ENCODE peak calls at places on chromosomes 7 and 10, in nine cellular contexts. One of them, this sample, is unnamed.

GRCh38 chr7:45921381-45921698 is 268 bp upstream of the IGFBP3 start:
- DNase-seq in stimulated activated CD4-positive, alpha-beta T cell treated with anti-CD3 and anti-CD28 coated beads, Interleukin-15, amount 100 ng/mL, for 24 hours: no peak
- DNase-seq in HCT116: no peak
- DNase-seq in COLO829: no peak
- DNase-seq in activated T-helper 1 cell treated with Interleukin-2 at 50 U/mL for 16 hours: no peak
- DNase-seq in mucosa of descending colon: no peak
- DNase-seq in hippocampal formation: no peak
- DNase-seq in dorsolateral prefrontal cortex: no peak
- DNase-seq in endothelial cell: no peak
- DNase-seq in this sample: no peak

GRCh38 chr10:93505075-93505474 is 8.7 kb downstream of the CEP55 start:
- DNase-seq in activated T-helper 1 cell treated with Interleukin-2 at 50 U/mL for 16 hours: no peak
- DNase-seq in dorsolateral prefrontal cortex: no peak
- DNase-seq in endothelial cell: no peak
- DNase-seq in mucosa of descending colon: no peak
- DNase-seq in HCT116: no peak
- DNase-seq in stimulated activated CD4-positive, alpha-beta T cell treated with anti-CD3 and anti-CD28 coated beads, Interleukin-15, amount 100 ng/mL, for 24 hours: no peak
- DNase-seq in hippocampal formation: no peak
- DNase-seq in COLO829: no peak
- DNase-seq in this sample: no peak

GRCh38 chr10:101014230-101014884 is 14.7 kb downstream of the LZTS2 start:
- DNase-seq in endothelial cell: peak; percentile 90
- DNase-seq in stimulated activated CD4-positive, alpha-beta T cell treated with anti-CD3 and anti-CD28 coated beads, Interleukin-15, amount 100 ng/mL, for 24 hours: peak; percentile 85
- DNase-seq in COLO829: no peak
- DNase-seq in hippocampal formation: peak; percentile 58
- DNase-seq in activated T-helper 1 cell treated with Interleukin-2 at 50 U/mL for 16 hours: peak; percentile 45
- DNase-seq in mucosa of descending colon: peak; percentile 91
- DNase-seq in dorsolateral prefrontal cortex: peak; percentile 87
- DNase-seq in HCT116: no peak
- DNase-seq in this sample: peak; percentile 89

GRCh38 chr7:80277434-80278427 is 143.1 kb downstream of the GNAI1 start:
- DNase-seq in hippocampal formation: no peak
- DNase-seq in mucosa of descending colon: no peak
- DNase-seq in COLO829: peak; percentile 36
- DNase-seq in HCT116: peak; percentile 92
- DNase-seq in stimulated activated CD4-positive, alpha-beta T cell treated with anti-CD3 and anti-CD28 coated beads, Interleukin-15, amount 100 ng/mL, for 24 hours: no peak
- DNase-seq in dorsolateral prefrontal cortex: no peak
- DNase-seq in endothelial cell: no peak
- DNase-seq in activated T-helper 1 cell treated with Interleukin-2 at 50 U/mL for 16 hours: no peak
- DNase-seq in this sample: no peak

GRCh38 chr7:46714904-46715303 is 793.8 kb upstream of the IGFBP3 start:
- DNase-seq in dorsolateral prefrontal cortex: no peak
- DNase-seq in activated T-helper 1 cell treated with Interleukin-2 at 50 U/mL for 16 hours: no peak
- DNase-seq in hippocampal formation: no peak
- DNase-seq in HCT116: no peak
- DNase-seq in mucosa of descending colon: no peak
- DNase-seq in stimulated activated CD4-positive, alpha-beta T cell treated with anti-CD3 and anti-CD28 coated beads, Interleukin-15, amount 100 ng/mL, for 24 hours: no peak
- DNase-seq in COLO829: no peak
- DNase-seq in endothelial cell: no peak
- DNase-seq in this sample: no peak

GRCh38 chr7:3892167-3892566 is 591.1 kb downstream of the SDK1 start:
- DNase-seq in endothelial cell: no peak
- DNase-seq in activated T-helper 1 cell treated with Interleukin-2 at 50 U/mL for 16 hours: no peak
- DNase-seq in dorsolateral prefrontal cortex: no peak
- DNase-seq in HCT116: no peak
- DNase-seq in hippocampal formation: no peak
- DNase-seq in COLO829: no peak
- DNase-seq in mucosa of descending colon: no peak
- DNase-seq in stimulated activated CD4-positive, alpha-beta T cell treated with anti-CD3 and anti-CD28 coated beads, Interleukin-15, amount 100 ng/mL, for 24 hours: no peak
- DNase-seq in this sample: no peak

GRCh38 chr7:131108212-131108980 is 219.3 kb upstream of the MKLN1 start:
- DNase-seq in HCT116: no peak
- DNase-seq in dorsolateral prefrontal cortex: no peak
- DNase-seq in mucosa of descending colon: peak; percentile 69
- DNase-seq in COLO829: no peak
- DNase-seq in endothelial cell: no peak
- DNase-seq in hippocampal formation: peak; percentile 80
- DNase-seq in activated T-helper 1 cell treated with Interleukin-2 at 50 U/mL for 16 hours: peak; percentile 13
- DNase-seq in stimulated activated CD4-positive, alpha-beta T cell treated with anti-CD3 and anti-CD28 coated beads, Interleukin-15, amount 100 ng/mL, for 24 hours: no peak
- DNase-seq in this sample: no peak

GRCh38 chr10:88114368-88114767 is 250.9 kb downstream of the PTEN start:
- DNase-seq in activated T-helper 1 cell treated with Interleukin-2 at 50 U/mL for 16 hours: no peak
- DNase-seq in COLO829: peak; percentile 28
- DNase-seq in dorsolateral prefrontal cortex: no peak
- DNase-seq in HCT116: peak; percentile 35
- DNase-seq in mucosa of descending colon: peak; percentile 42
- DNase-seq in stimulated activated CD4-positive, alpha-beta T cell treated with anti-CD3 and anti-CD28 coated beads, Interleukin-15, amount 100 ng/mL, for 24 hours: peak; percentile 37
- DNase-seq in endothelial cell: peak; percentile 26
- DNase-seq in hippocampal formation: no peak
- DNase-seq in this sample: no peak

GRCh38 chr7:55774327-55775050 is 88.1 kb downstream of the SEPTIN14 start:
- DNase-seq in hippocampal formation: peak; percentile 9
- DNase-seq in dorsolateral prefrontal cortex: peak; percentile 38
- DNase-seq in COLO829: peak; percentile 60
- DNase-seq in endothelial cell: no peak
- DNase-seq in stimulated activated CD4-positive, alpha-beta T cell treated with anti-CD3 and anti-CD28 coated beads, Interleukin-15, amount 100 ng/mL, for 24 hours: no peak
- DNase-seq in mucosa of descending colon: no peak
- DNase-seq in HCT116: no peak
- DNase-seq in activated T-helper 1 cell treated with Interleukin-2 at 50 U/mL for 16 hours: no peak
- DNase-seq in this sample: no peak

GRCh38 chr7:157020514-157021070 is 10.1 kb upstream of the MNX1 start:
- DNase-seq in hippocampal formation: no peak
- DNase-seq in dorsolateral prefrontal cortex: no peak
- DNase-seq in COLO829: no peak
- DNase-seq in mucosa of descending colon: no peak
- DNase-seq in stimulated activated CD4-positive, alpha-beta T cell treated with anti-CD3 and anti-CD28 coated beads, Interleukin-15, amount 100 ng/mL, for 24 hours: no peak
- DNase-seq in activated T-helper 1 cell treated with Interleukin-2 at 50 U/mL for 16 hours: no peak
- DNase-seq in HCT116: no peak
- DNase-seq in endothelial cell: no peak
- DNase-seq in this sample: peak; percentile 8

GRCh38 chr10:51137741-51138529 is 63.6 kb downstream of the PRKG1 start:
- DNase-seq in COLO829: peak; percentile 11
- DNase-seq in mucosa of descending colon: no peak
- DNase-seq in HCT116: no peak
- DNase-seq in dorsolateral prefrontal cortex: no peak
- DNase-seq in endothelial cell: no peak
- DNase-seq in stimulated activated CD4-positive, alpha-beta T cell treated with anti-CD3 and anti-CD28 coated beads, Interleukin-15, amount 100 ng/mL, for 24 hours: no peak
- DNase-seq in hippocampal formation: no peak
- DNase-seq in activated T-helper 1 cell treated with Interleukin-2 at 50 U/mL for 16 hours: no peak
- DNase-seq in this sample: no peak

GRCh38 chr7:158958618-158959017 is 102.3 kb downstream of the DYNC2I1 start:
- DNase-seq in hippocampal formation: no peak
- DNase-seq in mucosa of descending colon: no peak
- DNase-seq in HCT116: no peak
- DNase-seq in activated T-helper 1 cell treated with Interleukin-2 at 50 U/mL for 16 hours: no peak
- DNase-seq in dorsolateral prefrontal cortex: no peak
- DNase-seq in endothelial cell: no peak
- DNase-seq in stimulated activated CD4-positive, alpha-beta T cell treated with anti-CD3 and anti-CD28 coated beads, Interleukin-15, amount 100 ng/mL, for 24 hours: no peak
- DNase-seq in COLO829: no peak
- DNase-seq in this sample: no peak

GRCh38 chr7:155590215-155591023 is 44.1 kb upstream of the CNPY1 start:
- DNase-seq in stimulated activated CD4-positive, alpha-beta T cell treated with anti-CD3 and anti-CD28 coated beads, Interleukin-15, amount 100 ng/mL, for 24 hours: no peak
- DNase-seq in COLO829: no peak
- DNase-seq in activated T-helper 1 cell treated with Interleukin-2 at 50 U/mL for 16 hours: no peak
- DNase-seq in mucosa of descending colon: no peak
- DNase-seq in dorsolateral prefrontal cortex: peak; percentile 79
- DNase-seq in hippocampal formation: no peak
- DNase-seq in HCT116: no peak
- DNase-seq in endothelial cell: no peak
- DNase-seq in this sample: no peak

GRCh38 chr10:99784025-99784730 is 1.7 kb downstream of the ABCC2 start:
- DNase-seq in HCT116: no peak
- DNase-seq in stimulated activated CD4-positive, alpha-beta T cell treated with anti-CD3 and anti-CD28 coated beads, Interleukin-15, amount 100 ng/mL, for 24 hours: no peak
- DNase-seq in COLO829: no peak
- DNase-seq in endothelial cell: no peak
- DNase-seq in mucosa of descending colon: no peak
- DNase-seq in dorsolateral prefrontal cortex: no peak
- DNase-seq in activated T-helper 1 cell treated with Interleukin-2 at 50 U/mL for 16 hours: no peak
- DNase-seq in hippocampal formation: no peak
- DNase-seq in this sample: no peak

GRCh38 chr10:26438534-26439269 is 561 bp downstream of the APBB1IP start:
- DNase-seq in dorsolateral prefrontal cortex: no peak
- DNase-seq in HCT116: no peak
- DNase-seq in COLO829: no peak
- DNase-seq in stimulated activated CD4-positive, alpha-beta T cell treated with anti-CD3 and anti-CD28 coated beads, Interleukin-15, amount 100 ng/mL, for 24 hours: peak; percentile 84
- DNase-seq in activated T-helper 1 cell treated with Interleukin-2 at 50 U/mL for 16 hours: peak; percentile 60
- DNase-seq in endothelial cell: peak; percentile 10
- DNase-seq in mucosa of descending colon: peak; percentile 64
- DNase-seq in hippocampal formation: no peak
- DNase-seq in this sample: peak; percentile 81

GRCh38 chr10:102595293-102595692 is 49.0 kb upstream of the TRIM8 start:
- DNase-seq in HCT116: no peak
- DNase-seq in mucosa of descending colon: no peak
- DNase-seq in stimulated activated CD4-positive, alpha-beta T cell treated with anti-CD3 and anti-CD28 coated beads, Interleukin-15, amount 100 ng/mL, for 24 hours: no peak
- DNase-seq in hippocampal formation: no peak
- DNase-seq in endothelial cell: no peak
- DNase-seq in dorsolateral prefrontal cortex: no peak
- DNase-seq in COLO829: no peak
- DNase-seq in activated T-helper 1 cell treated with Interleukin-2 at 50 U/mL for 16 hours: no peak
- DNase-seq in this sample: no peak

GRCh38 chr7:42794673-42795072 is 117.2 kb downstream of the C7orf25 start:
- DNase-seq in mucosa of descending colon: no peak
- DNase-seq in activated T-helper 1 cell treated with Interleukin-2 at 50 U/mL for 16 hours: no peak
- DNase-seq in COLO829: no peak
- DNase-seq in HCT116: no peak
- DNase-seq in hippocampal formation: no peak
- DNase-seq in stimulated activated CD4-positive, alpha-beta T cell treated with anti-CD3 and anti-CD28 coated beads, Interleukin-15, amount 100 ng/mL, for 24 hours: no peak
- DNase-seq in dorsolateral prefrontal cortex: no peak
- DNase-seq in endothelial cell: no peak
- DNase-seq in this sample: no peak

GRCh38 chr10:120283093-120283492 is 173.9 kb upstream of the PLPP4 start:
- DNase-seq in stimulated activated CD4-positive, alpha-beta T cell treated with anti-CD3 and anti-CD28 coated beads, Interleukin-15, amount 100 ng/mL, for 24 hours: no peak
- DNase-seq in COLO829: no peak
- DNase-seq in hippocampal formation: no peak
- DNase-seq in dorsolateral prefrontal cortex: no peak
- DNase-seq in HCT116: no peak
- DNase-seq in endothelial cell: no peak
- DNase-seq in activated T-helper 1 cell treated with Interleukin-2 at 50 U/mL for 16 hours: no peak
- DNase-seq in mucosa of descending colon: no peak
- DNase-seq in this sample: no peak

GRCh38 chr10:82759050-82759449 is 884.1 kb downstream of the NRG3 start:
- DNase-seq in dorsolateral prefrontal cortex: no peak
- DNase-seq in hippocampal formation: no peak
- DNase-seq in stimulated activated CD4-positive, alpha-beta T cell treated with anti-CD3 and anti-CD28 coated beads, Interleukin-15, amount 100 ng/mL, for 24 hours: no peak
- DNase-seq in COLO829: no peak
- DNase-seq in endothelial cell: no peak
- DNase-seq in activated T-helper 1 cell treated with Interleukin-2 at 50 U/mL for 16 hours: no peak
- DNase-seq in HCT116: no peak
- DNase-seq in mucosa of descending colon: no peak
- DNase-seq in this sample: no peak

GRCh38 chr10:114024876-114025609 is 18.6 kb upstream of the ADRB1 start:
- DNase-seq in stimulated activated CD4-positive, alpha-beta T cell treated with anti-CD3 and anti-CD28 coated beads, Interleukin-15, amount 100 ng/mL, for 24 hours: no peak
- DNase-seq in HCT116: no peak
- DNase-seq in dorsolateral prefrontal cortex: no peak
- DNase-seq in mucosa of descending colon: no peak
- DNase-seq in hippocampal formation: no peak
- DNase-seq in activated T-helper 1 cell treated with Interleukin-2 at 50 U/mL for 16 hours: no peak
- DNase-seq in endothelial cell: no peak
- DNase-seq in COLO829: peak; percentile 4
- DNase-seq in this sample: no peak

GRCh38 chr7:136890379-136890778 is 21.9 kb downstream of the CHRM2 start:
- DNase-seq in endothelial cell: no peak
- DNase-seq in HCT116: no peak
- DNase-seq in activated T-helper 1 cell treated with Interleukin-2 at 50 U/mL for 16 hours: no peak
- DNase-seq in COLO829: no peak
- DNase-seq in mucosa of descending colon: no peak
- DNase-seq in stimulated activated CD4-positive, alpha-beta T cell treated with anti-CD3 and anti-CD28 coated beads, Interleukin-15, amount 100 ng/mL, for 24 hours: no peak
- DNase-seq in dorsolateral prefrontal cortex: no peak
- DNase-seq in hippocampal formation: no peak
- DNase-seq in this sample: no peak

GRCh38 chr7:156459582-156459981 is 181.0 kb upstream of the RNF32 start:
- DNase-seq in HCT116: no peak
- DNase-seq in activated T-helper 1 cell treated with Interleukin-2 at 50 U/mL for 16 hours: no peak
- DNase-seq in hippocampal formation: no peak
- DNase-seq in COLO829: no peak
- DNase-seq in stimulated activated CD4-positive, alpha-beta T cell treated with anti-CD3 and anti-CD28 coated beads, Interleukin-15, amount 100 ng/mL, for 24 hours: no peak
- DNase-seq in dorsolateral prefrontal cortex: no peak
- DNase-seq in mucosa of descending colon: no peak
- DNase-seq in endothelial cell: no peak
- DNase-seq in this sample: no peak

GRCh38 chr7:131021902-131022301 is 287.9 kb upstream of the KLF14 start:
- DNase-seq in mucosa of descending colon: no peak
- DNase-seq in COLO829: no peak
- DNase-seq in activated T-helper 1 cell treated with Interleukin-2 at 50 U/mL for 16 hours: no peak
- DNase-seq in HCT116: no peak
- DNase-seq in dorsolateral prefrontal cortex: no peak
- DNase-seq in hippocampal formation: no peak
- DNase-seq in endothelial cell: no peak
- DNase-seq in stimulated activated CD4-positive, alpha-beta T cell treated with anti-CD3 and anti-CD28 coated beads, Interleukin-15, amount 100 ng/mL, for 24 hours: no peak
- DNase-seq in this sample: no peak

GRCh38 chr10:69439813-69440506 is 11.3 kb upstream of the TSPAN15 start:
- DNase-seq in COLO829: no peak
- DNase-seq in hippocampal formation: no peak
- DNase-seq in activated T-helper 1 cell treated with Interleukin-2 at 50 U/mL for 16 hours: no peak
- DNase-seq in mucosa of descending colon: peak; percentile 55
- DNase-seq in endothelial cell: no peak
- DNase-seq in HCT116: no peak
- DNase-seq in stimulated activated CD4-positive, alpha-beta T cell treated with anti-CD3 and anti-CD28 coated beads, Interleukin-15, amount 100 ng/mL, for 24 hours: no peak
- DNase-seq in dorsolateral prefrontal cortex: no peak
- DNase-seq in this sample: no peak

GRCh38 chr10:77504196-77504869 is 133.3 kb downstream of the KCNMA1 start:
- DNase-seq in dorsolateral prefrontal cortex: no peak
- DNase-seq in activated T-helper 1 cell treated with Interleukin-2 at 50 U/mL for 16 hours: no peak
- DNase-seq in hippocampal formation: no peak
- DNase-seq in HCT116: peak; percentile 34
- DNase-seq in endothelial cell: no peak
- DNase-seq in stimulated activated CD4-positive, alpha-beta T cell treated with anti-CD3 and anti-CD28 coated beads, Interleukin-15, amount 100 ng/mL, for 24 hours: no peak
- DNase-seq in COLO829: no peak
- DNase-seq in mucosa of descending colon: no peak
- DNase-seq in this sample: no peak

This sample was measured in stimulated activated naive CD8-positive, alpha-beta T cell treated with anti-CD3 and anti-CD28 coated beads, Interleukin-15, Interleukin-2, amounts not matched to agents 100 U/mL and 50 U/mL, for 24 hours.